ENCODE peak calls at places on chromosome 5, in five cellular contexts. L is mucosa of descending colon; D is CD8-positive, alpha-beta T cell; V is neural progenitor cell; X is upper lobe of right lung. Q is an unnamed sample. For H3K4me1, the result is how much of the 10 kb centered on the place peaks cover.

GRCh38 chr5:1792842-1793266 is 6.8 kb downstream of the MRPL36 start:
- DNase-seq in L (no peak), D (peak), V (no peak), X (no peak), Q (peak)

GRCh38 chr5:95901676-95902646 is 59.7 kb downstream of the ELL2 start:
- DNase-seq in L (no peak), D (no peak), V (no peak), X (no peak), Q (peak)

GRCh38 chr5:107466233-107466769 is 204.4 kb downstream of the EFNA5 start:
- DNase-seq in L (no peak), D (no peak), V (peak), X (no peak), Q (peak)

GRCh38 chr5:125274938-125275759 is 528.7 kb upstream of the ZNF608 start:
- DNase-seq in L (no peak), D (no peak), V (no peak), X (no peak), Q (peak)

GRCh38 chr5:75891020-75891419 is 173.8 kb upstream of the POC5 start:
- DNase-seq in L (no peak), D (no peak), V (no peak), X (no peak), Q (no peak)

GRCh38 chr5:181189363-181189961 is 15.5 kb downstream of the TRIM7 start:
- DNase-seq in L (peak), D (peak), V (peak), X (peak), Q (peak)

GRCh38 chr5:59722875-59723274 is 170.7 kb downstream of the PDE4D start:
- DNase-seq in L (no peak), D (no peak), V (no peak), X (no peak), Q (no peak)

GRCh38 chr5:162806195-162806594 is 631.2 kb upstream of the CCNG1 start:
- DNase-seq in L (no peak), D (no peak), V (no peak), X (no peak), Q (no peak)

GRCh38 chr5:93006915-93007314 is 574.1 kb downstream of the NR2F1-AS1 start:
- DNase-seq in L (no peak), D (no peak), V (no peak), X (no peak), Q (no peak)

GRCh38 chr5:58094031-58094430 is 365.9 kb downstream of the PLK2 start:
- DNase-seq in L (no peak), D (no peak), V (no peak), X (no peak), Q (no peak)

GRCh38 chr5:78671609-78672008 is 23.0 kb upstream of the LHFPL2 start:
- DNase-seq in L (no peak), D (no peak), V (no peak), X (no peak), Q (no peak)

GRCh38 chr5:116492016-116492623 is 82.5 kb downstream of the SEMA6A start:
- DNase-seq in L (no peak), D (no peak), V (no peak), X (no peak), Q (peak)

GRCh38 chr5:54656261-54656728 is 138.7 kb downstream of the SNX18 start:
- DNase-seq in L (no peak), D (no peak), V (no peak), X (no peak), Q (no peak)

GRCh38 chr5:51860532-51861018 is 477.3 kb downstream of the ISL1 start:
- DNase-seq in L (no peak), D (no peak), V (no peak), X (no peak), Q (no peak)

GRCh38 chr5:66440202-66440680 is 156.0 kb upstream of the MAST4 start:
- DNase-seq in L (no peak), D (no peak), V (no peak), X (no peak), Q (peak)

GRCh38 chr5:150234606-150235547 is 45.0 kb downstream of the SLC6A7 start:
- DNase-seq in L (no peak), D (no peak), V (no peak), X (no peak), Q (no peak)

GRCh38 chr5:28301676-28302075 is 1263.3 kb upstream of the CDH9 start:
- DNase-seq in L (no peak), D (no peak), V (no peak), X (no peak), Q (peak)

GRCh38 chr5:102617187-102617856 is 118.5 kb upstream of the SLCO6A1 start:
- DNase-seq in L (no peak), D (no peak), V (no peak), X (no peak), Q (no peak)

GRCh38 chr5:78964889-78965288 is 20.2 kb downstream of the ARSB start:
- DNase-seq in L (no peak), D (no peak), V (peak), X (no peak), Q (peak)

GRCh38 chr5:3836528-3836927 is 240.9 kb downstream of the IRX1 start:
- DNase-seq in L (no peak), D (no peak), V (no peak), X (no peak), Q (no peak)

GRCh38 chr5:82593481-82593880 is 315.3 kb upstream of the RPS23 start:
- DNase-seq in L (no peak), D (no peak), V (no peak), X (no peak), Q (no peak)

GRCh38 chr5:14410942-14411258 is 170.7 kb upstream of the OTULINL start:
- DNase-seq in L (no peak), D (no peak), V (no peak), X (no peak), Q (no peak)

GRCh38 chr5:19880430-19880829 is 107.6 kb downstream of the CDH18 start:
- DNase-seq in L (no peak), D (no peak), V (no peak), X (no peak), Q (no peak)

GRCh38 chr5:160181965-160182622 is 47.2 kb upstream of the FABP6 start:
- DNase-seq in L (no peak), D (no peak), V (no peak), X (no peak), Q (no peak)

GRCh38 chr5:145203193-145203592 is 631.9 kb downstream of the PRELID2 start:
- DNase-seq in L (no peak), D (no peak), V (no peak), X (no peak), Q (peak)

GRCh38 chr5:164097747-164098146 is 592.3 kb downstream of the MAT2B start:
- DNase-seq in L (no peak), D (no peak), V (no peak), X (no peak), Q (no peak)

GRCh38 chr5:128334010-128334716 is 203.9 kb downstream of the FBN2 start:
- DNase-seq in L (no peak), D (no peak), V (no peak), X (no peak), Q (no peak)

GRCh38 chr5:59328801-59329296 is 564.7 kb downstream of the PDE4D start:
- DNase-seq in L (no peak), D (no peak), V (no peak), X (no peak), Q (peak)

GRCh38 chr5:71782393-71782770 is 63.3 kb downstream of the CARTPT start:
- DNase-seq in L (no peak), D (no peak), V (no peak), X (no peak), Q (no peak)

GRCh38 chr5:38408446-38409175 is 147.8 kb downstream of the LIFR start:
- DNase-seq in L (no peak), D (no peak), V (no peak), X (no peak), Q (no peak)

GRCh38 chr5:179343902-179344300 is 1.4 kb downstream of the ADAMTS2 start:
- DNase-seq in L (no peak), D (no peak), V (peak), X (no peak), Q (peak)

GRCh38 chr5:61162832-61163567 is 732 bp upstream of the SMIM15 start:
- DNase-seq in L (no peak), D (peak), V (peak), X (no peak), Q (peak)

GRCh38 chr5:425714-426113 is 17.3 kb upstream of the EXOC3 start:
- DNase-seq in L (no peak), D (no peak), V (no peak), X (no peak), Q (peak)

GRCh38 chr5:129249891-129250290 is 155.3 kb downstream of the ISOC1 start:
- DNase-seq in L (no peak), D (no peak), V (no peak), X (no peak), Q (no peak)

GRCh38 chr5:159002201-159002600 is 97.5 kb downstream of the EBF1 start:
- DNase-seq in L (no peak), D (no peak), V (no peak), X (no peak), Q (no peak)

GRCh38 chr5:159001247-159001646 is 98.5 kb downstream of the EBF1 start:
- DNase-seq in L (no peak), D (no peak), V (no peak), X (no peak), Q (no peak)

GRCh38 chr5:158995694-158996173 is 104.0 kb downstream of the EBF1 start:
- DNase-seq in L (no peak), D (no peak), V (no peak), X (no peak), Q (no peak)

GRCh38 chr5:159003045-159004030 is 96.4 kb downstream of the EBF1 start:
- DNase-seq in L (no peak), D (no peak), V (no peak), X (no peak), Q (peak)

GRCh38 chr5:158998911-158999705 is 100.6 kb downstream of the EBF1 start:
- DNase-seq in L (no peak), D (no peak), V (no peak), X (no peak), Q (no peak)
- H3K4me1 ChIP-seq in L (under half), D (under half), V (under half), X (under half), Q (under half)

DNA sequence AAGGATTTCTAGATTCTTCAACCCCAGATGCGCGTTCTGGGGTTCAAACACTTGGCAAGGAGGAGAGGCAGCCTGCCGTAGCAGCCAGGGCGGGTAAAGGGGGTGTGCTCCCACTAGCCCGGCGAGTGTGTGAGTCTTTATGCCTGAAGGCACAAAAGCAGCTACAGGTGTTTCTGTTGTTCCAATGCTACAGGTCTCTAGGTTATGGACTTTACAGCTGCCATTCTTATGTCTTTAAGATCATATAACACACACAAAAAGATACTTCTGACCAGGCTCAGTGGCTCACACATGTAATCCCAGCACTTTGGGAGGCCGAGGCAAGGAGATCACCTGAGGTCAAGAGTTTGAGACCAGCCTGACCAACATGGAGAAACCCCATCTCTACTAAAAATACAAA is 133.6 kb upstream of the RETREG1 start:
- DNase-seq in L (no peak), D (no peak), V (no peak), X (no peak), Q (no peak)
- H3K4me1 ChIP-seq in L (under half), D (under half), V (under half), X (under half), Q (under half)

DNA sequence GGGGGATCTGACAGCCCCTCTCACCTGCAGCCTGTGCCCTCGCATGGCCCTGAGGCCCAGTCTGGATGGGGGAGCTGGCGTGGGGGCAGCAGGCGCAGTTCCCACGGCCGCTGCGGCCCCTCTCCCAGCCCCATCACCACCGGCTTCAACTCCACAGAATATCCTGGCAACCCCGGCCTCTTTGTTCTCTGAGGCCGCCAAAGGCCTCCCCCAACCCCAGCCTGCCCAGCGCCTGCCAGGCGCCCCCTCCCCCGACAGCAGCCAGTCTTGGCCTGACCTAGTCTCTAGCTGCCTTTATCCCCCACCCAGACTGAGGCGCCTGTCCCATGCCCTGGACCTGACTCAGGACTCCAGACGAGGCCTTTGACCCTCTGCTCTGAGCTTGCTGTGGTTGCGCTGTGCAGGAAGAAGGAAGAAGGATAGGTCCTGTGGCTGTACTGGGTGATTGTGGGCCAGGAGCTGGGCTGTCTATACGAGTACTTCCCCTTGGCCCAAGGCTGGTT is 38.8 kb downstream of the CXXC5 start:
- DNase-seq in L (no peak), D (no peak), V (no peak), X (no peak), Q (no peak)
- H3K4me1 ChIP-seq in L (under half), D (under half), V (half or more), X (under half), Q (under half)

DNA sequence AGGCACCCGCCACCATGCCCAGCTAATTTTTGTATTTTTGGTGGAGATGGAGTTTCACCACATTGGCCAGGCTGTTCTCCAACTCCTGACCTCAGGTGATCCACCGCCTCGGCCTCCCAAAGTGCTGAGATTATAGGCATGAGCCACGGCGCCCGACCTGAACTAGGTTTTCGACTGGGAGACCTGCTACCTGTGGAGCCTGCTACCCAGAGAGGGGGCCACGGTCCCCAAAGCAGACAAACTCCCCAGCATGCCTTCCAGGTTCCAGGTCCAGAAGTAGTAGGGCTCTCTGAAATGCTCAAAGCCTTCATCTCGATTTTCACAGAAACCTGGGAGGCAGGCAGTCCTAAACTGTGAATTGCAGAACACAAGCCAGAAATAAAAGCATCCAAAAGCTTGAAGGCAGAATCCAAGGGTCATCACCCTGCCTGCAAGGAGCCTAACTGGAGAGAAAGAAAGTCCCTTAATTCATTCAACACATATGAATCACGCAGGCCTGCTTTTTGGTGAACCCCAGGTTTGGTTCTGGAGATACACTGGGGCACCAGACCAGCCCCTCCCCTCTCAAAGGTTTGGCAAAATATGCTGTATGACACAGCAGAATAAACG is 4.6 kb upstream of the IRF1 start:
- DNase-seq in L (peak), D (no peak), V (no peak), X (no peak), Q (no peak)
- H3K4me1 ChIP-seq in L (under half), D (half or more), V (under half), X (under half), Q (under half)

DNA sequence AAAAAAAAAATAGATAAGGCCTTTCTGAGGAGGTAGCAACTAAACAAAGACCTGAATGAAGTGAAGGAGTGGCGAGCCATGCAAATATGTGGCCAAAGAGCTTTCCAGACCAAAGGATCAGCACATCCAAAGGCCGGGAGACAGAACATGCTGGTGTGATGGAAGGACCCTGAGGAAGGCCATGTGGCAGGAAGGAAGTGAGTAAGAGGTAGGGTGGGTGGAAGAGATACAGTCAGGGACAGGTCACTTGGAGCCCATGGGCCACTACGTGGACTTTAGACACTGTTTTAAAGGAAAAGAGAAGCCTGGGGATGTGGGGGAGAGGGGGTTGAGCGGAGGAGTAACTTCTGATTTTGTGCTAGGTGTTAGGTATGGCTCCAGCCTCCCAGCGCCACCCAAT is 31.3 kb downstream of the SPRY4 start:
- DNase-seq in L (no peak), D (no peak), V (no peak), X (no peak), Q (no peak)
- H3K4me1 ChIP-seq in L (under half), D (under half), V (under half), X (under half), Q (under half)

DNA sequence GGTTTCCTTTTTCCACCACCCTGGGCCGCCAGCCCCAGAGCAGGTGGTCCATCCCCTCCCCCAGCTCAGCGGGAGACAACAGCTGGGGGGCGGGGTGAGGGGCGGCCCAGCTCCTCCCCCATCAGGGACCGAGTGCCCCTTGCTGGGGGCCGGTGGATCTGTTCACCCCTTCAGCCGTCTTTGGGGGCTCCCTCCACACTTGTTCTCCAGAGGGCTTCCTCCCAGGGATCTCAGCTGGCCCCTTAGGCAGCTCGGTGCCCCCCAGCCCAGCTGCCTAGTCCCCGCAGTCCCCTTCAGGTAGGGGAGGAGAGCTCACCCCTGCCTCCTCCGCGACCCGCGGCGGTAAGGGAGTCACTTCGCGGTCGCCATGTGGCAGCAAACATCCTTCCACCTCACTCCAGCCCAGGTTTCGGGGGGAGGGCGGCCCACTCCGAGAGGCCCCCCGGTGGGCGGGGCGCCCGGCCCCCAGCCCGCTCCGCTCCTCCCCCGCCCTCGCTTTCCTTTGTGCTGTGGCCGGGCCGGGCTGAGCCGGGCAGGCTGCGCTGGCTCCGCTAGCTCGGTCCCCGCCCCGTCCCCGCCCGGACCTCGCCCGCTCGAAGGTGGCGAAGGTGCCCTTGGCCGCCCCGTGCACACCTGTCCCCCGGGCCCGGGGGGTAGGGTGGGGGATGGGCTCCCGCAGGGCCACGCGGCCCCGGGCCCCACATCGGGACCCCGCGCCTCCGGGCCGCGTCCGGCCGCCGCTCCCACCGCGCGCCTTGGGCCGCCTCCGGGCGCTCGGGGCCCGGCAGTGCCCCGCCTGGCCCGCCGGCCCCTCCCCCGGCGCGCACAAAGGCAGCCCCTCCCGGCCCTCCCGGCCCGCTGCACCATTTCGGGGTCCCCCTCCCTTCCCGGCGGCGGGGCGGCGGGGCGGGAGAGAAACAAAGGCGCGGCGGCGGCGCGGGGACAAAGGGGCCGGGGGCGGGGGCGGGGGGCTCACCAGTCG is 683 bp downstream of the DBN1 start:
- DNase-seq in L (peak), D (peak), V (peak), X (peak), Q (peak)
- H3K4me1 ChIP-seq in L (under half), D (under half), V (under half), X (under half), Q (under half)

DNA sequence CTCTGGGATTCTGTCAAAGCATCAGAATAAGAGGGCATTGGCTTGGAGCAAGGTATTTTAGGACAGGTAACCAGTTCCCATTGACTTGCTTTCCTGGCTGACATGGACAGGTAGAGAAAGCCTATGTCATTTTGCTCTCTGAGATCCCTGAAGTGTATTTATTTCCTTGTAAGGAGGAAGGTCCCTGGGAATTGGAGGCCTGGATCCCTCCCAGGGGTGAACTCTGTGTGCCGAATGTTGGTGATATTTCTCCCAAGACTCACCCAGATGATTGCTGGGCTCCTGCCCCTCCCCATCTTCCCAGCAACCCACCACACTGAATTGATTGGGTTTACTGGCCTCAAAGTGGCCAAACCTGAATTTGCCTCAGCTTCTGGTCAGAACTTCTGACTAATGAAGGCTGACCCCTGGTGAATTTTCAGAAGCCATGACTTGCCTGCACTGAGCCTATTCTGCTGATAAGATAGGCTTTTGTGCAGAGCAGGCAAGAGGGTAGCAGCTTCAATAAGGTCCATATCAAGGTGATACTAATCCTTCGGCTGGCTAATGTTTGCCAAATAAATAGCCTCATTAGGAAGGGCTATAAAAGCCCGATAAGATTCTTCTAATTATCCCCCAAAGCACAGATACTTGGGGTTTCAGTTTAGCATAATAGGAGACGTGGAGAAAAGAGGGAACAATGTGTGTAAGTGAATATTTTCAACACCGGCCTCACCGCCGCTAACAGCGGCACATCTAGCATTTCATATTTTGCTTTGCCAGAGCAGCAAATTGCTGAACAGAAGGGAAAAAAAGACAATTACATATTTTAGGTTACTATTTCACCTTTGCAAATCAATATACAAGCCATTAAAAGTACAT is 152.9 kb upstream of the PITX1 start:
- DNase-seq in L (no peak), D (no peak), V (peak), X (no peak), Q (no peak)
- H3K4me1 ChIP-seq in L (under half), D (under half), V (under half), X (under half), Q (under half)

Q was measured in A673.